ENCODE peak calls at places on chromosome 20, in eight cellular contexts. F, T, C, K, Y, V, Z and R are unnamed samples.

GRCh38 chr20:62535964-62536363 is 60.2 kb upstream of the GATA5 start:
- DNase-seq in F (no peak), T (no peak), C (no peak), K (no peak), Y (no peak), V (no peak), Z (no peak), R (no peak)

GRCh38 chr20:48945840-48946514 is 24.5 kb downstream of the ARFGEF2 start:
- DNase-seq in F (peak), T (peak), C (no peak), K (peak), Y (no peak), V (no peak), Z (peak), R (no peak)

GRCh38 chr20:51185277-51185676 is 162.4 kb upstream of the KCNG1 start:
- DNase-seq in F (no peak), T (peak), C (no peak), K (no peak), Y (peak), V (no peak), Z (peak), R (no peak)

GRCh38 chr20:20664795-20665194 is 47.6 kb downstream of the RALGAPA2 start:
- DNase-seq in F (no peak), T (no peak), C (no peak), K (peak), Y (peak), V (no peak), Z (peak), R (no peak)

GRCh38 chr20:25295386-25296093 is 47.7 kb downstream of the PYGB start:
- DNase-seq in F (peak), T (peak), C (no peak), K (no peak), Y (peak), V (peak), Z (no peak), R (no peak)

GRCh38 chr20:24842591-24843442 is 106.3 kb upstream of the CST7 start:
- DNase-seq in F (no peak), T (peak), C (no peak), K (no peak), Y (no peak), V (no peak), Z (no peak), R (no peak)

GRCh38 chr20:1341561-1342265 is 12.8 kb upstream of the SDCBP2 start:
- DNase-seq in F (no peak), T (peak), C (no peak), K (peak), Y (peak), V (no peak), Z (peak), R (no peak)

GRCh38 chr20:52056203-52057062 is 135.1 kb downstream of the ZFP64 start:
- DNase-seq in F (peak), T (peak), C (no peak), K (peak), Y (no peak), V (no peak), Z (peak), R (no peak)

GRCh38 chr20:32609993-32610896 is 25.1 kb upstream of the NOL4L start:
- DNase-seq in F (no peak), T (no peak), C (no peak), K (no peak), Y (no peak), V (no peak), Z (no peak), R (no peak)

GRCh38 chr20:14235355-14235754 is 102.1 kb downstream of the FLRT3 start:
- DNase-seq in F (peak), T (peak), C (no peak), K (peak), Y (no peak), V (no peak), Z (peak), R (no peak)

GRCh38 chr20:46940616-46941015 is 46.0 kb downstream of the EYA2 start:
- DNase-seq in F (no peak), T (no peak), C (no peak), K (no peak), Y (no peak), V (no peak), Z (no peak), R (no peak)

GRCh38 chr20:30815577-30816181 is 441.8 kb upstream of the DEFB115 start:
- DNase-seq in F (no peak), T (no peak), C (no peak), K (no peak), Y (no peak), V (no peak), Z (no peak), R (no peak)

GRCh38 chr20:53773792-53774371 is 180.2 kb upstream of the ZNF217 start:
- DNase-seq in F (peak), T (peak), C (no peak), K (peak), Y (no peak), V (no peak), Z (peak), R (no peak)

GRCh38 chr20:33480071-33480470 is 9.8 kb upstream of the CBFA2T2 start:
- DNase-seq in F (no peak), T (no peak), C (no peak), K (no peak), Y (no peak), V (no peak), Z (no peak), R (no peak)

GRCh38 chr20:32287231-32287638 is 9.8 kb downstream of the KIF3B start:
- DNase-seq in F (no peak), T (no peak), C (no peak), K (no peak), Y (no peak), V (no peak), Z (no peak), R (no peak)

GRCh38 chr20:48773837-48774418 is 53.9 kb downstream of the PREX1 start:
- DNase-seq in F (no peak), T (peak), C (no peak), K (peak), Y (no peak), V (no peak), Z (peak), R (no peak)

GRCh38 chr20:550611-551010 is 7.0 kb upstream of the CSNK2A1 start:
- DNase-seq in F (no peak), T (no peak), C (no peak), K (no peak), Y (no peak), V (no peak), Z (no peak), R (no peak)

GRCh38 chr20:17556842-17557674 is 12.8 kb upstream of the DSTN start:
- DNase-seq in F (peak), T (peak), C (peak), K (peak), Y (peak), V (peak), Z (peak), R (no peak)

GRCh38 chr20:1326031-1326930 is 2.7 kb downstream of the SDCBP2 start:
- DNase-seq in F (no peak), T (peak), C (peak), K (no peak), Y (no peak), V (no peak), Z (peak), R (no peak)

GRCh38 chr20:8509809-8510208 is 377.7 kb downstream of the PLCB1 start:
- DNase-seq in F (no peak), T (no peak), C (no peak), K (no peak), Y (no peak), V (no peak), Z (peak), R (no peak)

GRCh38 chr20:49029203-49029602 is 16.9 kb upstream of the CSE1L start:
- DNase-seq in F (no peak), T (peak), C (no peak), K (no peak), Y (no peak), V (no peak), Z (no peak), R (no peak)

GRCh38 chr20:31555203-31555602 is 41.0 kb downstream of the HM13 start:
- DNase-seq in F (no peak), T (no peak), C (no peak), K (no peak), Y (no peak), V (no peak), Z (no peak), R (no peak)

GRCh38 chr20:43387737-43388136 is 70.0 kb upstream of the SRSF6 start:
- DNase-seq in F (no peak), T (no peak), C (no peak), K (no peak), Y (no peak), V (no peak), Z (no peak), R (no peak)

GRCh38 chr20:43389231-43389630 is 68.5 kb upstream of the SRSF6 start:
- DNase-seq in F (no peak), T (no peak), C (no peak), K (no peak), Y (no peak), V (peak), Z (peak), R (no peak)

GRCh38 chr20:43392561-43392960 is 65.1 kb upstream of the SRSF6 start:
- DNase-seq in F (no peak), T (no peak), C (no peak), K (no peak), Y (no peak), V (no peak), Z (no peak), R (no peak)

GRCh38 chr20:43388267-43389081 is 69.2 kb upstream of the SRSF6 start:
- DNase-seq in F (no peak), T (peak), C (peak), K (no peak), Y (no peak), V (peak), Z (peak), R (no peak)

GRCh38 chr20:43389839-43390626 is 67.7 kb upstream of the SRSF6 start:
- DNase-seq in F (no peak), T (no peak), C (no peak), K (no peak), Y (peak), V (no peak), Z (no peak), R (no peak)
- TF ChIP-seq CTCF in F (no peak), T (peak), C (no peak), K (no peak), Y (peak), V (peak), Z (peak), R (no peak)

DNA sequence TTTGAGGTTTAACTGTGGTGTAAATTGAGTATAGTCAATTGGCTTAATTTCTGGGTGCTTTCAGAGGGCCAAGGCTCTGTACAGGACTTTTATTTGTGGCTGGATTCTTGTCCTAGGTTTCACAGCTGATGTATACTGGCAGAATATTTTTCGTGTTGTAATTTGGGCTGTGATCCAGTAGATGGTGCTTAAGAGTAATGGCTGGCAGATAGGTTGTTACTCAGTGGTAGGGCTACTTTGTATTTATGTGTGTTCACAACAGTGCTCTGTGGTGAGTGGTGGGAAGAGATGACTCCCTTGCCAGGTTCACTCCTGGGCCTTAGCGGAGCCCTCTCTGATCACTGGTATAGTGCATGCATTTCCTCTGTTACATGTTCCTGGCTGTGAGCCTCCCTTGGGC is 34.5 kb upstream of the FERMT1 start:
- DNase-seq in F (no peak), T (no peak), C (no peak), K (no peak), Y (no peak), V (no peak), Z (peak), R (no peak)
- TF ChIP-seq CTCF in F (peak), T (no peak), C (no peak), K (no peak), Y (peak), V (no peak), Z (peak), R (no peak)

GRCh38 chr20:5996765-5997164 is 46.3 kb downstream of the MCM8 start:
- DNase-seq in F (no peak), T (no peak), C (no peak), K (no peak), Y (no peak), V (no peak), Z (no peak), R (peak)
- TF ChIP-seq CTCF in F (no peak), T (no peak), C (no peak), K (no peak), Y (no peak), V (no peak), Z (no peak), R (no peak)

DNA sequence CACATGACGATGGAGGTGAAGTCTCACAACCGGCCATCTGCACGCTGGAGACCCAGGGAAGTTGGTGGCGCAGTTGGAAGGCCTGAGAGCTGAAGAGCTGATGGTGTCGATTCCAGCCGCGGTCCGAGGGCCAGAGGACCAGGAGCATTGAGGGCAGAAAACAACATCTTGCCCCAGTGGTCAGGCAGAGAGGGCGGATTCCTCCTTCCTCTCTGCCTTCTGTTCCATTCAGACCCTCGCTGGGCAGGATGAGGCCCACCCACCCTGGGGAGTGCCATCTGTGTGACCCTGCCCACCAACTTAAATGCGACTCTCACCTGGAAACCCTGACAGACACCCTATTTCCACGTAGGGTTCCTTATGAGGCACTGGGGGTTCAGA is 120.7 kb upstream of the PMEPA1 start:
- DNase-seq in F (no peak), T (no peak), C (no peak), K (no peak), Y (no peak), V (no peak), Z (no peak), R (no peak)
- TF ChIP-seq CTCF in F (no peak), T (no peak), C (no peak), K (no peak), Y (no peak), V (no peak), Z (no peak), R (no peak)

GRCh38 chr20:45115386-45115774 is 406 bp upstream of the WFDC5 start:
- DNase-seq in F (no peak), T (no peak), C (no peak), K (no peak), Y (no peak), V (no peak), Z (no peak), R (no peak)

GRCh38 chr20:45115829-45116228 is 855 bp upstream of the WFDC5 start:
- DNase-seq in F (no peak), T (no peak), C (no peak), K (no peak), Y (no peak), V (no peak), Z (no peak), R (no peak)

GRCh38 chr20:45117581-45117980 is 2.6 kb upstream of the WFDC5 start:
- DNase-seq in F (no peak), T (no peak), C (no peak), K (no peak), Y (no peak), V (no peak), Z (no peak), R (no peak)

GRCh38 chr20:45119556-45120266 is 4.6 kb downstream of the WFDC12 start:
- DNase-seq in F (no peak), T (no peak), C (no peak), K (no peak), Y (no peak), V (no peak), Z (no peak), R (no peak)

GRCh38 chr20:45118028-45118427 is 3.1 kb upstream of the WFDC5 start:
- DNase-seq in F (no peak), T (no peak), C (no peak), K (no peak), Y (no peak), V (no peak), Z (no peak), R (no peak)
- TF ChIP-seq CTCF in F (peak), T (peak), C (no peak), K (no peak), Y (no peak), V (no peak), Z (peak), R (no peak)